ENCODE peak calls at places on chromosome X, in nine cellular contexts. K is naive thymus-derived CD4-positive, alpha-beta T cell; I is gastrocnemius medialis; V is astrocyte; J is pancreas; H is iPS DF 6.9; Q is heart right ventricle; E is SK-N-SH; U is mucosa of descending colon. B is an unnamed sample.

GRCh38 chrX:103175944-103176753 is 38.8 kb upstream of the BEX4 start:
- DNase-seq in H (no peak), J (peak; percentile 87), Q (peak; percentile 26), I (no peak), U (no peak), V (peak; percentile 8), E (peak; percentile 67), K (peak; percentile 38), B (peak; percentile 14)

GRCh38 chrX:2707334-2707760 is 16.3 kb downstream of the CD99 start:
- DNase-seq in I (peak; percentile 68), V (peak; percentile 70), Q (peak; percentile 34), H (no peak), U (peak; percentile 67), E (peak; percentile 67), J (no peak), K (no peak), B (no peak)

GRCh38 chrX:26631385-26631784 is 415.4 kb downstream of the MAGEB5 start:
- DNase-seq in H (no peak), J (no peak), I (no peak), V (no peak), E (no peak), U (no peak), Q (no peak), K (no peak), B (no peak)

GRCh38 chrX:41475611-41476241 is 28.6 kb downstream of the NYX start:
- DNase-seq in J (no peak), V (no peak), K (no peak), Q (no peak), I (no peak), E (no peak), U (no peak), H (peak; percentile 27), B (no peak)

GRCh38 chrX:66200855-66201795 is 37.1 kb downstream of the HEPH start:
- DNase-seq in K (no peak), U (peak; percentile 57), E (no peak), J (no peak), I (no peak), Q (no peak), H (no peak), V (no peak), B (no peak)

GRCh38 chrX:150310881-150311280 is 52.2 kb upstream of the MAMLD1 start:
- DNase-seq in E (no peak), K (no peak), I (no peak), U (no peak), H (no peak), Q (no peak), V (no peak), J (no peak), B (no peak)

GRCh38 chrX:3697701-3698279 is 15.7 kb downstream of the PRKX start:
- DNase-seq in I (peak; percentile 32), J (no peak), H (no peak), Q (peak; percentile 22), U (no peak), V (peak; percentile 75), E (no peak), K (no peak), B (no peak)

GRCh38 chrX:5617666-5618065 is 611.0 kb downstream of the NLGN4X start:
- DNase-seq in K (no peak), I (no peak), V (no peak), U (no peak), Q (no peak), J (no peak), E (no peak), H (no peak), B (no peak)

GRCh38 chrX:19388064-19388679 is 44.4 kb downstream of the PDHA1 start:
- DNase-seq in Q (no peak), H (no peak), K (no peak), U (no peak), V (no peak), J (no peak), E (no peak), I (no peak), B (no peak)

GRCh38 chrX:153766098-153766817 is 2.2 kb downstream of the PLXNB3 start:
- DNase-seq in U (peak; percentile 43), Q (peak; percentile 11), J (peak; percentile 58), K (no peak), V (peak; percentile 61), E (peak; percentile 74), I (no peak), H (no peak), B (no peak)

GRCh38 chrX:119605398-119605738 is 856 bp downstream of the NKRF start:
- DNase-seq in V (no peak), U (peak; percentile 57), I (no peak), J (no peak), E (peak; percentile 51), H (no peak), Q (peak; percentile 20), K (no peak), B (no peak)

GRCh38 chrX:150982786-150983525 is at the start of gene HMGB3:
- DNase-seq in U (peak; percentile 93), E (peak; percentile 90), I (peak; percentile 83), K (peak; percentile 55), V (peak; percentile 81), Q (peak; percentile 78), J (peak; percentile 86), H (peak; percentile 68), B (peak; percentile 60)

GRCh38 chrX:87338510-87338909 is 179.1 kb upstream of the KLHL4 start:
- DNase-seq in E (no peak), J (no peak), I (no peak), H (no peak), U (no peak), K (no peak), Q (no peak), V (no peak), B (no peak)

GRCh38 chrX:68415289-68415688 is 18.0 kb downstream of the OPHN1 start:
- DNase-seq in E (no peak), Q (peak; percentile 28), J (no peak), U (no peak), V (peak; percentile 79), K (no peak), I (peak; percentile 72), H (no peak), B (no peak)

GRCh38 chrX:77415161-77415560 is 32.0 kb upstream of the FGF16 start:
- DNase-seq in E (no peak), K (no peak), Q (no peak), I (no peak), U (no peak), J (no peak), H (no peak), V (no peak), B (no peak)

GRCh38 chrX:154431321-154431720 is 2.8 kb downstream of the ATP6AP1 start:
- DNase-seq in K (no peak), I (peak; percentile 33), J (no peak), U (peak; percentile 55), V (no peak), E (no peak), H (no peak), Q (no peak), B (no peak)

GRCh38 chrX:17412692-17413091 is 37.7 kb downstream of the NHS start:
- DNase-seq in Q (no peak), U (no peak), J (no peak), I (no peak), K (no peak), H (no peak), V (peak; percentile 89), E (peak; percentile 14), B (no peak)

GRCh38 chrX:48700246-48700645 is 3.7 kb downstream of the SUV39H1 start:
- DNase-seq in E (no peak), Q (no peak), K (no peak), V (no peak), U (no peak), I (no peak), J (no peak), H (no peak), B (no peak)

GRCh38 chrX:134671207-134671750 is 13.0 kb upstream of the PLAC1 start:
- DNase-seq in Q (no peak), U (no peak), K (no peak), I (no peak), V (no peak), H (no peak), J (no peak), E (no peak), B (no peak)

GRCh38 chrX:150575415-150575814 is 7.0 kb downstream of the MTM1 start:
- DNase-seq in U (no peak), J (no peak), H (no peak), V (peak; percentile 26), E (no peak), Q (no peak), K (peak; percentile 15), I (no peak), B (no peak)

GRCh38 chrX:145673851-145674250 is 143.8 kb upstream of the SLITRK2 start:
- DNase-seq in H (no peak), K (no peak), J (no peak), Q (no peak), E (no peak), I (no peak), V (no peak), U (no peak), B (no peak)
- H3K9me3 ChIP-seq in H (no peaks in the 10 kb centered on the region), K (no peaks in the 10 kb centered on the region), J (no peaks in the 10 kb centered on the region), Q (no peaks in the 10 kb centered on the region), E (no peaks in the 10 kb centered on the region), I (no peaks in the 10 kb centered on the region), V (no peaks in the 10 kb centered on the region), U (no peaks in the 10 kb centered on the region), B (no peaks in the 10 kb centered on the region)

DNA sequence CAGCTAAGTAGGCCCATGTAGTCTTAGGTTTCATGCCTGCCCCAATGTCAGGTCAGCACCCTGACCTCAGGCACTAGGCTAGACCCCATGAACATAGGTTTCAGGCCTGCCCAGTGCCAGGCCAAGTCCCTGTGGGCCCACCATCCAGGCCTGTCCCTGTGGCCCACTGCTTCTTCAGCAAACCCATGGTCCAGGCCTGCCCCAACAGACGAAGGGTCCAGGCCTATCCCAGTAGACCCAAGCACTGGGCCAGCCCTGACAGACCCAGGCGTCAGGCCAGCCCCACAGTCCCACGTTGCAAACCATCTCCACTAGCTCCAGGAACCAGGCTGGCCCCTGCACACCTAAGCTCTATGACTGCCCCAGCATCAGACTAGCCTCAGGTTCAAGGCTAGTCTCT is 92.4 kb downstream of the ENOX2 start:
- DNase-seq in I (no peak), K (no peak), E (no peak), J (no peak), Q (no peak), V (no peak), U (no peak), H (no peak), B (no peak)
- H3K9me3 ChIP-seq in I (no peaks in the 10 kb centered on the region), K (no peaks in the 10 kb centered on the region), E (no peaks in the 10 kb centered on the region), J (no peaks in the 10 kb centered on the region), Q (peaks cover 10% of the 10 kb centered on the region), V (no peaks in the 10 kb centered on the region), U (no peaks in the 10 kb centered on the region), H (no peaks in the 10 kb centered on the region), B (no peaks in the 10 kb centered on the region)

GRCh38 chrX:6645216-6645615 is 110.3 kb upstream of the VCX3A start:
- DNase-seq in I (no peak), K (no peak), V (no peak), E (no peak), U (no peak), H (no peak), J (no peak), Q (no peak), B (no peak)
- H3K9me3 ChIP-seq in I (no peaks in the 10 kb centered on the region), K (no peaks in the 10 kb centered on the region), V (no peaks in the 10 kb centered on the region), E (no peaks in the 10 kb centered on the region), U (no peaks in the 10 kb centered on the region), H (no peaks in the 10 kb centered on the region), J (no peaks in the 10 kb centered on the region), Q (no peaks in the 10 kb centered on the region), B (peaks cover 3% of the 10 kb centered on the region)

DNA sequence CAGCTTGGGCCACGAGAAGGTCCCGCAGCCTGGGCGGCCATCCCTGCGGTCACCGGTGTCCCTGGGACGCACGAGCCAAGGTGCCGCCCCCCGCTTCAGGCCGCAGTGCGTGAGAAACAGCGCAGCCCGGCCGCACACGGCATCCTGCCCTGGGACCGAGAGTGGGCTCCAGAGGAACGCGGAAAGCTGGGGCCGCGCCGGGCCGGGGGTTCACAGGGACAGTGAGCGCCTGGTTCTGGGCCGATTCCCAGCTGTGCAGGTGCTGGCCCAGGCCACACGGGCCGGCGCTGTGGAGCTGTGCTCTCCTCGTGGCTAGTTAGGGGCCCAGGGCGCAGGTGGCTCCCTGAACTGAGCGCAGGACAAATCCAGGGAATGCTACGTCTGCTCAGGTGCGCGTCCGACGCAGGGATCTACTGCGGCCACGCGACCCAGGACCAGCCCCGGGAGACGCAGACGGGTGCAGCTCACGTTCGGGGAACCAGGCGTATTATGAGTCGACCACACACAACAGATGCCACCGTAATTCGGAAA is 25.8 kb upstream of the GTPBP6 start:
- DNase-seq in H (no peak), K (no peak), V (no peak), U (peak; percentile 43), J (peak; percentile 46), Q (no peak), I (peak; percentile 5), E (no peak), B (no peak)
- H3K9me3 ChIP-seq in H (no peaks in the 10 kb centered on the region), K (no peaks in the 10 kb centered on the region), V (no peaks in the 10 kb centered on the region), U (no peaks in the 10 kb centered on the region), J (no peaks in the 10 kb centered on the region), Q (no peaks in the 10 kb centered on the region), I (no peaks in the 10 kb centered on the region), E (no peaks in the 10 kb centered on the region), B (no peaks in the 10 kb centered on the region)

B was measured in T-helper 17 cell.